ENCODE peak calls at places on chromosomes 12 and 14, in nine cellular contexts. W is heart left ventricle, B is vagina, J is adrenal gland, E is breast epithelium, I is transverse colon, Q is gastrocnemius medialis, H is right lobe of liver, F is IMR-90. Y is an unnamed sample. For H3K4me1, the result is how much of the 10 kb centered on the place peaks cover.

GRCh38 chr12:131533139-131533538 is 177.8 kb upstream of the SFSWAP start:
- DNase-seq in F (no peak), Q (no peak), W (no peak), H (no peak), J (no peak), I (no peak), E (no peak), B (no peak), Y (no peak)

GRCh38 chr12:47984331-47984801 is 19.9 kb downstream of the COL2A1 start:
- DNase-seq in Q (no peak), B (no peak), F (no peak), H (no peak), E (peak), I (no peak), W (no peak), J (no peak), Y (no peak)

GRCh38 chr14:96086032-96086431 is 46.9 kb downstream of the C14orf132 start:
- DNase-seq in B (no peak), F (peak), E (peak), Q (no peak), H (no peak), I (no peak), W (no peak), J (no peak), Y (no peak)

GRCh38 chr12:85280984-85281946 is 1.2 kb downstream of the ALX1 start:
- DNase-seq in Q (no peak), E (no peak), B (no peak), J (no peak), I (no peak), F (no peak), H (no peak), W (no peak), Y (no peak)

GRCh38 chr14:74905595-74906142 is 17.4 kb downstream of the RPS6KL1 start:
- DNase-seq in J (peak), W (peak), B (no peak), I (peak), F (peak), H (peak), E (peak), Q (peak), Y (peak)

GRCh38 chr14:100076630-100077029 is 11.4 kb downstream of the EVL start:
- DNase-seq in J (no peak), W (no peak), F (peak), E (no peak), I (no peak), H (no peak), B (no peak), Q (peak), Y (no peak)

GRCh38 chr12:100868487-100868886 is 73.9 kb downstream of the ANO4 start:
- DNase-seq in Q (no peak), W (no peak), J (no peak), I (no peak), E (no peak), H (no peak), B (no peak), F (peak), Y (no peak)

GRCh38 chr12:65998031-65998430 is 132.5 kb downstream of the LLPH start:
- DNase-seq in I (no peak), B (no peak), J (no peak), E (no peak), W (no peak), F (no peak), H (no peak), Q (no peak), Y (no peak)

GRCh38 chr12:47903927-47904646 is 707 bp downstream of the VDR start:
- DNase-seq in W (peak), F (peak), B (no peak), H (no peak), E (no peak), Q (peak), J (peak), I (peak), Y (peak)

GRCh38 chr12:31323466-31324115 is 2.4 kb downstream of the SINHCAF start:
- DNase-seq in F (no peak), B (no peak), W (peak), E (peak), Q (no peak), H (peak), J (peak), I (peak), Y (peak)

DNA sequence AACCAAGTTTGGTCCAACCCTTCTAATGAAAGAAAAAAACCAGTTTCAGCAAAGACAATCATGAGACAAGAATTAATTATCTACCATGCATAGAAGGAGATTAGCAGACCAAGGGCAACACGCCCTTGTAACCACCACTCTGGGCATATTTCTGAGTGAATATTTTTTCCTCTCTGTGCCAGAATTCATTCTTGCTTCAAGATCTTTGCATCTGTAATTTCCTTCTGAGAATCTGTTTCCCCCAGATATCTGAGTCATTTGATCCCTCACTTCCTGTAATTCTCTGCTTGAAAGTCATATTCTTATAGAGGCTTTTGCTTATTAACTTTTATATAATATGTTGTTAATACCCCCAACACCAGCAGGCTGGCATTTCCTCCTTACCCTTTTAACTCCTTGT is 243.7 kb downstream of the SLC16A7 start:
- DNase-seq in J (no peak), I (no peak), F (peak), H (no peak), E (no peak), Q (no peak), B (no peak), W (no peak), Y (no peak)
- TF ChIP-seq POLR2A in J (no peak), I (no peak), F (no peak), H (no peak), E (no peak), Q (no peak), B (no peak), W (no peak), Y (no peak)

GRCh38 chr14:36662543-36663403 is 1.1 kb downstream of the PAX9 start:
- DNase-seq in J (no peak), F (no peak), Q (no peak), B (no peak), I (no peak), H (no peak), W (no peak), E (peak), Y (no peak)

GRCh38 chr14:36663404-36664321 is 2.0 kb downstream of the PAX9 start:
- DNase-seq in J (no peak), E (no peak), H (no peak), I (no peak), W (no peak), B (no peak), Q (no peak), F (no peak), Y (no peak)

GRCh38 chr14:36666416-36667206 is 5.0 kb downstream of the PAX9 start:
- DNase-seq in Q (no peak), F (no peak), H (peak), J (no peak), E (no peak), B (no peak), I (no peak), W (no peak), Y (no peak)

GRCh38 chr14:36665887-36666415 is 4.3 kb downstream of the PAX9 start:
- DNase-seq in W (no peak), J (no peak), E (no peak), F (no peak), I (no peak), H (no peak), Q (no peak), B (no peak), Y (no peak)

DNA sequence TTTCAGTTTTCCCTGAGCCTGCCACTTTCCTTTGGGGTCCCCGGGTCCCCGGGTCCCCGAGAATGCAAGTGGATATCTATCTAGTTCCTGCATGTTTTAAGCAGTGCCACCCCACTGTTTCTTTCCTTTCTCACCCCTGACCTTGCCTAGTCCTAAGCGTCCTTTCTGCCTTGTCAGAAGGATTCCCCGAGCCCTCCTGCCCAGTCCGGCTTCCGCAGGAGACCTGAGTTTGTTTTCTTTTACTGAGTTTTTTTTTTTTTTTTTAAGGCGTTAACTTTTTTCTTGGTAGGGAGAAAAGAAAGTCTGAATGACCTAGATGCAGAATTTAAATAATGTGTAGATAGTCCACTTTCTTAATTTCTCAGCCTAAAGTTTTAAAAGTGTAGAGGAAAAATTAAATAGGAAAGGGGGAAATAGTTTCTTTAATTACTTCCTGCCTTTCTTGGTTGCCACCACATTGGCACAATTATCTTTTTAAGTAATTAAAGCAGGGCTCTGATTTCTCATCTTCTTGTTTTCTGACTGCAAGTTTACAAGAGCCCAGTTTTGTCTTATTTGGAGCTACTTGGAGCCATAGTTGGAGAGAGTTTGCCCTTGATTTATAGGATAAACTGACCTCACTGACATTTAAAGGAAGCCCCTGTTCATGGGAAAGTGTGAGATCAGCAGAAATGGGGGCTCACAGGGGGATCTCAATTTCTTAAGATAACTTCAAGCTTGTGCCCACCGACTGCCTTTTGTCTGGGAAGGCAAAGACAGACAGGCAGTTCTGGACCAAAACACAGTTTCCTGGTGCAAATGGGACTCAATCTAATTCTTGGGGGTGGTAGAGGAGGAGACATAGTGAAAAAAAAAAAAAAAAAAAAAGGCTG is 2.9 kb downstream of the PAX9 start:
- DNase-seq in B (no peak), H (no peak), F (no peak), E (no peak), W (no peak), J (no peak), I (no peak), Q (no peak), Y (no peak)
- H3K4me1 ChIP-seq in B (under half), H (under half), F (under half), E (under half), W (under half), J (under half), I (under half), Q (under half), Y (under half)

GRCh38 chr12:114697741-114698565 is 14.0 kb upstream of the TBX3 start:
- DNase-seq in I (no peak), H (no peak), B (no peak), J (no peak), W (no peak), Q (no peak), E (no peak), F (no peak), Y (no peak)
- H3K4me3 ChIP-seq in I (peak), H (peak), B (peak), J (no peak), W (peak), Q (peak), E (peak), F (peak), Y (peak)

GRCh38 chr12:54359762-54360351 is 4.4 kb downstream of the GPR84 start:
- DNase-seq in B (no peak), J (no peak), H (no peak), F (no peak), E (no peak), I (no peak), W (no peak), Q (no peak), Y (no peak)

GRCh38 chr12:54358620-54358944 is 5.7 kb downstream of the GPR84 start:
- DNase-seq in F (no peak), I (no peak), H (no peak), B (no peak), E (no peak), J (no peak), W (no peak), Q (no peak), Y (no peak)

GRCh38 chr12:54360717-54361456 is 3.4 kb downstream of the GPR84 start:
- DNase-seq in J (peak), B (no peak), W (peak), H (peak), F (peak), Q (no peak), I (peak), E (peak), Y (peak)

GRCh38 chr12:54357802-54358619 is 6.3 kb downstream of the GPR84 start:
- DNase-seq in F (no peak), I (peak), J (no peak), E (no peak), Q (no peak), W (no peak), B (no peak), H (no peak), Y (no peak)

DNA sequence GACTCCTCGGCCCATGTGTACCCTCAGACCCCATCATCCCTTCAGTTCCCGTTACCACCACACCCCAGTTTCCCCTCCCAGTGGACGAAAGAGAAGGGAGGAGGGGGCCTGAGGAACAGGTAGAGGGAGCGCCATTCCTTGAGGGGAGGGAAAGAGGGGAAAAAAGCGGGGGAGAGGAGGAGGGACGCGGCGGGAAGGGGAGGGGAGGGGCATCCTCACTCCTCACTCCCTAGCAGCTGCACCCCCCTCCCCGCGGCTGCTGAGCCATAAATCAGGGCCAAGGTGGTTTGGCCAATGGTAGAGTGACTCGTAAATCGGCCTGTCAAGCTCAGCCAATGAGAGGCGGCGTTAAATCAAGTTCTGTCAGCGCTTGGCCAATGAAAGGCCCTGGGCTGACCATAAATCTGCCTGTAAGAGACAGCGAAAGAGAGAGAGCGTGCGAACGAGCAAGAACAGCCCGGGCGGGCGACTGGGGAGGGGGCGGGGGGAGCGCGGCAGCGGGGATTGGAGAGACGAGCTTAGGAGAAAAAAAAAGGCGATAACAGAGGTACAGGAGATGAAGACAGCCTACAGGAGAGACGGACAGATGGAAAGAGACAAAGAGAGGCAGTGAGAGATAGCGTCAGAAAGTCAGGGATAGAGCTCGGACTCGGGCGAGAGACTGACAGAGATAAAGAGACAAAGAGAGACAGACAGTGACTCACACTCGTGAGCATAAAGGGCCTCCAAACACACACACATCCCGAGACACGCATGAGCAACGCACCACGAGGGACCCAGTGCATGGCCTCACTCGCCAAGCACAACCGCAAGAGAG is 5.1 kb downstream of the GPR84 start:
- DNase-seq in E (peak), Q (peak), F (peak), H (peak), J (peak), B (no peak), I (peak), W (peak), Y (peak)
- TF ChIP-seq POLR2A in E (peak), Q (peak), F (peak), H (peak), J (peak), B (no peak), I (peak), W (peak), Y (no peak)

GRCh38 chr14:64115401-64115800 is 178.8 kb downstream of the ESR2 start:
- DNase-seq in I (no peak), W (no peak), E (no peak), B (no peak), Q (no peak), J (no peak), H (no peak), F (no peak), Y (no peak)

GRCh38 chr14:64118892-64119291 is 175.3 kb downstream of the ESR2 start:
- DNase-seq in E (no peak), I (no peak), Q (no peak), F (no peak), B (no peak), H (no peak), W (no peak), J (no peak), Y (no peak)

GRCh38 chr14:64114796-64115195 is 179.4 kb downstream of the ESR2 start:
- DNase-seq in F (no peak), J (no peak), H (no peak), I (no peak), E (no peak), B (no peak), W (no peak), Q (no peak), Y (no peak)

GRCh38 chr14:64119535-64119934 is 174.6 kb downstream of the ESR2 start:
- DNase-seq in H (no peak), Q (no peak), F (no peak), J (no peak), I (no peak), B (no peak), W (no peak), E (no peak), Y (no peak)

GRCh38 chr14:64117671-64118402 is 176.3 kb downstream of the ESR2 start:
- DNase-seq in W (peak), Q (peak), B (no peak), J (no peak), E (no peak), H (peak), I (no peak), F (peak), Y (peak)
- H3K4me1 ChIP-seq in W (under half), Q (half or more), B (under half), J (under half), E (under half), H (under half), I (under half), F (under half), Y (under half)

GRCh38 chr12:50059440-50060119 is 2.2 kb downstream of the ASIC1 start:
- DNase-seq in H (no peak), E (no peak), I (no peak), Q (no peak), W (no peak), J (no peak), F (peak), B (no peak), Y (no peak)

GRCh38 chr12:50058743-50059312 is 1.4 kb downstream of the ASIC1 start:
- DNase-seq in W (no peak), B (no peak), J (no peak), E (no peak), H (peak), F (no peak), I (no peak), Q (no peak), Y (no peak)

GRCh38 chr12:50057000-50057841 is at the start of gene ASIC1:
- DNase-seq in W (peak), I (peak), B (no peak), F (peak), E (peak), H (peak), Q (no peak), J (peak), Y (peak)

GRCh38 chr12:50056629-50056976 is 793 bp upstream of the ASIC1 start:
- DNase-seq in F (no peak), J (no peak), Q (no peak), W (no peak), H (no peak), I (no peak), E (no peak), B (no peak), Y (no peak)

DNA sequence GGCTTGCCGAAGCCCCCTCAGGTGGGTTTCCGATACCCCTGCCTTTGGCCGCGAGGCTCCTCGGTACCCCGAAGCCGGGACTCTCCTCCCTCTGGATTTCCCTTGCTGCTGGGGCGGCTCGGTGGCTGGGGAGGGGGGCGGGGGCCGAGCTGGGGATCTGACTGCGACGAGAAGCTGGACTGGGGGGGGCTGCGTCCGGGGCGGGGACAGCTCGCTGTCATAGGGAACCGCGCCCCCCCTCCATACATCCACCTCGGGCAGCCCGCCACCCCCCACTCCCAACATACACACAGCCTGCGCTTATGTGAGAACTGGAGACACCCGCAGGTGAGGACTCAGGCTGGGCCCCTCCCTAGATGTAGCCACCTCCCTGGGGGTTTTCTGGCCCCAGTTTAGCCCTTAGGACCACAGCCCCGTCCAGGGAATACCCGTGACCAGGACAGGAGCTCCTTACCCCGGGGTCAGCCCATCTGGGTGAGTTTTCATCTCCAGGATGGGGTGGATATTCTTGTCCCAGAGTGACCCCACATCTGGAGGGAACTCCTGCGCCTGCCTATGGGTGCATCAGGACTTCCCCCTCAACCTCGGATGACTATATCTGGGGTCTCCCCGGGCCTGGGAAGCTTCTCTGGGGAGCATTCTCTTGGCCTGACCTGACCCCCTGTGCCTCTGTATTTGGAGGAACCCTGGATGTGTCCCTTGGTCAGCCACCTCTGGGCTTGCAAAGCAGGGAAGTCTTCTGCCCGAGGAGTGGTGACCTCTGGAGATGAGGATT is 687 bp downstream of the ASIC1 start:
- DNase-seq in B (no peak), W (no peak), J (no peak), Q (no peak), I (no peak), H (peak), F (no peak), E (no peak), Y (no peak)
- H3K4me3 ChIP-seq in B (peak), W (peak), J (no peak), Q (peak), I (peak), H (peak), F (peak), E (peak), Y (peak)